ENCODE peak calls at places on chromosomes 4 and X, in eight cellular contexts. J, S, T, N, W, K, B and M are unnamed samples.

GRCh38 chr4:24330198-24330972 is 254.0 kb downstream of the DHX15 start:
- DNase-seq in S (no peak), T (no peak), K (no peak), N (peak; percentile 80), W (peak; percentile 31), B (no peak), J (no peak), M (no peak)

GRCh38 chrX:116384406-116384805 is 52.0 kb upstream of the SLC6A14 start:
- DNase-seq in W (no peak), K (no peak), J (no peak), T (no peak), B (no peak), S (no peak), N (no peak), M (no peak)

GRCh38 chrX:41308884-41309655 is 24.9 kb upstream of the DDX3X start:
- DNase-seq in S (no peak), K (no peak), J (no peak), N (no peak), T (no peak), B (no peak), W (no peak), M (no peak)

GRCh38 chrX:1593286-1594271 is 2.2 kb downstream of the AKAP17A start:
- DNase-seq in N (no peak), S (peak; percentile 37), T (no peak), W (no peak), K (no peak), J (no peak), B (no peak), M (no peak)

GRCh38 chrX:12405306-12405705 is 267.0 kb downstream of the FRMPD4 start:
- DNase-seq in B (no peak), S (no peak), W (no peak), T (no peak), J (no peak), N (no peak), K (no peak), M (no peak)

GRCh38 chrX:68894513-68895338 is 65.9 kb downstream of the EFNB1 start:
- DNase-seq in S (peak; percentile 64), N (peak; percentile 47), K (peak; percentile 41), T (no peak), B (no peak), W (peak; percentile 67), J (peak; percentile 69), M (no peak)

GRCh38 chr4:26826721-26827120 is 33.9 kb upstream of the STIM2 start:
- DNase-seq in B (no peak), J (peak; percentile 40), N (no peak), K (no peak), T (peak; percentile 78), W (no peak), S (no peak), M (peak; percentile 55)

GRCh38 chr4:130648570-130648969 is 1552.6 kb downstream of the C4orf33 start:
- DNase-seq in B (no peak), N (no peak), W (no peak), J (no peak), T (no peak), K (no peak), S (no peak), M (no peak)

GRCh38 chr4:954211-955020 is 19.0 kb downstream of the DGKQ start:
- DNase-seq in S (no peak), W (no peak), B (no peak), N (no peak), J (no peak), K (no peak), T (no peak), M (no peak)

GRCh38 chrX:116198810-116199209 is 28.3 kb downstream of the AGTR2 start:
- DNase-seq in T (peak; percentile 8), K (no peak), S (peak; percentile 53), N (peak; percentile 21), W (no peak), J (no peak), B (no peak), M (no peak)

GRCh38 chr4:146638801-146639351 is at the start of gene POU4F2:
- DNase-seq in B (no peak), S (peak; percentile 85), J (no peak), K (peak; percentile 58), T (peak; percentile 8), W (peak; percentile 17), N (no peak), M (peak; percentile 56)

GRCh38 chr4:17667653-17668201 is 53.3 kb downstream of the MED28 start:
- DNase-seq in B (no peak), S (no peak), W (no peak), K (no peak), T (no peak), N (no peak), J (no peak), M (no peak)

GRCh38 chrX:24760601-24761000 is 66.9 kb downstream of the POLA1 start:
- DNase-seq in K (no peak), S (no peak), T (no peak), N (no peak), W (no peak), J (no peak), B (no peak), M (no peak)

GRCh38 chr4:54054501-54054900 is 9.9 kb downstream of the CHIC2 start:
- DNase-seq in N (no peak), W (no peak), T (no peak), S (no peak), J (no peak), B (no peak), K (no peak), M (no peak)

GRCh38 chr4:84498203-84499026 is 677 bp downstream of the NKX6-1 start:
- DNase-seq in W (peak; percentile 17), K (no peak), S (peak; percentile 78), B (no peak), T (no peak), N (peak; percentile 38), J (no peak), M (no peak)

GRCh38 chrX:45598841-45599240 is 398.2 kb upstream of the DIPK2B start:
- DNase-seq in N (no peak), K (no peak), B (no peak), W (no peak), J (no peak), S (no peak), T (no peak), M (no peak)

GRCh38 chr4:84691170-84691691 is 108.3 kb downstream of the CDS1 start:
- DNase-seq in T (peak; percentile 29), W (peak; percentile 94), J (no peak), N (peak; percentile 93), S (no peak), K (no peak), B (no peak), M (no peak)

GRCh38 chrX:149682031-149682430 is 29.8 kb upstream of the MAGEA11 start:
- DNase-seq in N (no peak), J (no peak), K (no peak), T (no peak), W (no peak), S (peak; percentile 66), B (no peak), M (no peak)

GRCh38 chr4:140095694-140096482 is 58.1 kb downstream of the MAML3 start:
- DNase-seq in J (no peak), S (peak; percentile 81), W (peak; percentile 92), T (no peak), K (no peak), N (peak; percentile 65), B (no peak), M (no peak)

DNA sequence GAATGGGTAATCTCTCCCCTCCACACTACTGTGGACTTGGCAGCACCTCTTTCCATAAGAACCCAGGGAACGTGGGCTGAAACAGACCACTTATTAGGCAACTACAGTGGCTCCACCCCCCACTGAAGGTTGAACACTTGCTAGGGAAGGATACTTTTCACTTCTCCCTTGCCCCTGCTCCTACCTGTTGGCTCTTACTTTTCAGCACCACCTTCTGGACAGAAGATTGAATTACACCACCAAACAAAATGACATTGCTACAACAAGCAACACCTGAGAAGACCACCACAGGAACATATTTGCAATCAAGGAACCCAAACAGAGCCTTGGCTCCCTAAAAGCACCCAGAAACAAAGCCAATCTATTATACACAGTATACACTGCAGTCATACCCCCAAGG is 132.1 kb upstream of the CXCL13 start:
- DNase-seq in J (no peak), T (peak; percentile 47), B (no peak), K (peak; percentile 11), S (peak; percentile 64), N (peak; percentile 51), W (peak; percentile 52), M (peak; percentile 38)
- TF ChIP-seq CTCF in J (no peak), T (peak; percentile 52), B (no peak), K (peak; percentile 53), S (peak; percentile 77), N (peak; percentile 58), W (peak; percentile 48), M (no peak)

DNA sequence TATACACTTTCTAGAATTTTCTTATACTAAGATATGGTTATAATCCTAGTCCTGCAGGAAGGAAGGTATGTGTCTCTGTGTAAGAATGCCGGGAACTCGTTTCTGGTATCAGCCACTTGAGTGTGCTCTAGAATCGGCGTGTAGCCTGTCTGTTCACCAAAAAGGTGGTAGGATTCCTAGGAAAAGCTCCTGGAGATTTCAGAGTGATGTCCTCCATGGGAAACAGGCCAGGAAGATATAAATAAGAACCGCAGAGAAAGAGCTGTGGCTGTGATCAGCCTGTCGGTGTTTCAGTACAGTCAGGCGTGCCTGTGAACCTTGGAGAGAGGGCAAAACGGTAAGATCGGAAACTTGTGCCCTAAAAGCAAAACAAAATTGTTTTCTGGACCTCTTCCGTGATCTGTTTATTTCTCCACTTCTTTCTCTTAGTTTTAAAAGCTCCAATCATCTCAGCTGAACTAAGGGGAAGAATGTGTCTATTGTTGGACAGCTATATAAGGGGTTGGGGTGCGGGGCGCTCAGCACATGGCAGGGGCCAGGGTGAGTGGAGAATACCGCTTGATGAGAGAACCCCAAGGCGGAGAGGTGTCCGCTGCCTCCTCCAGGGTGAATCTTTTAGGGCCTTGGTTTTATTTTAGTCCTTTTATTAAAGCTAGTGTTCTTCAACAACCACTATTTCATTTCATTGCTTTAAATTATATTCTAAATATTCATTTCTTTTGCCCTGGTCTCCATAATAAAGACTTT is 303.8 kb upstream of the TENM3 start:
- DNase-seq in T (no peak), N (peak; percentile 24), J (no peak), K (no peak), S (peak; percentile 54), B (no peak), W (peak; percentile 60), M (no peak)
- TF ChIP-seq CTCF in T (no peak), N (peak; percentile 24), J (no peak), K (no peak), S (peak; percentile 27), B (no peak), W (peak; percentile 55), M (no peak)

DNA sequence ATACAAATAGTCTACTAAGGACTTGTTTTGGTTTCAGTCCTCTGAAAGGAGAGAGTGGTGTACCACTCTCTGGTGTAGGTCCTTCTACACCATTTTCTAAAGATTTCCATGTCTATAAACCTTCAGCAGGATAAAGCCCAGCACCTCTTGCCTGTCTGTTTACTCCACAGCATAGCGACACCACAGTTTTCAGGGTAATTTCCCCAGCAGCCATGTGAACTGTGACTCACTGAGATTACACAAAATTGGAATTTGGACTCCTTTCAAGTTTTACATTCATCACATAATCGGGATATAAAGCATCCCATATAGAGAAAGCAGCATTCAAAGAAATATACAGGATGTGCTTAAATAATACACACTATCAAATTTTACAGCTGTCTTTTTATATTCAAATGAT is 229.6 kb downstream of the PRDM5 start:
- DNase-seq in B (no peak), K (no peak), N (peak; percentile 92), S (no peak), W (peak; percentile 91), T (no peak), J (no peak), M (no peak)
- TF ChIP-seq CTCF in B (no peak), K (no peak), N (no peak), S (no peak), W (no peak), T (no peak), J (no peak), M (no peak)

GRCh38 chr4:115356176-115356575 is 242.8 kb upstream of the NDST4 start:
- DNase-seq in W (no peak), B (no peak), J (no peak), K (no peak), S (no peak), N (peak; percentile 8), T (no peak), M (no peak)
- TF ChIP-seq CTCF in W (no peak), B (no peak), J (no peak), K (no peak), S (no peak), N (no peak), T (no peak), M (no peak)